ENCODE peak calls at places on chromosome 18, in eight cellular contexts. One of them, this sample, is unnamed.

GRCh38 chr18:50190926-50191325 is 4.0 kb downstream of the MYO5B start:
- DNase-seq in ovary: no peak
- DNase-seq in CD4-positive, alpha-beta memory T cell: no peak
- DNase-seq in A549: no peak
- DNase-seq in GM12891: no peak
- DNase-seq in frontal cortex: no peak
- DNase-seq in activated naive CD8-positive, alpha-beta T cell treated with anti-CD3 and anti-CD28 coated beads, Interleukin-2, amount 10 ng/mL, durations not matched to agents 7 days and 5 days: no peak
- DNase-seq in progenitor cell of endocrine pancreas: no peak
- DNase-seq in this sample: no peak

GRCh38 chr18:66511810-66512209 is 92.1 kb downstream of the CDH19 start:
- DNase-seq in ovary: no peak
- DNase-seq in CD4-positive, alpha-beta memory T cell: no peak
- DNase-seq in A549: no peak
- DNase-seq in GM12891: no peak
- DNase-seq in frontal cortex: no peak
- DNase-seq in activated naive CD8-positive, alpha-beta T cell treated with anti-CD3 and anti-CD28 coated beads, Interleukin-2, amount 10 ng/mL, durations not matched to agents 7 days and 5 days: no peak
- DNase-seq in progenitor cell of endocrine pancreas: no peak
- DNase-seq in this sample: peak

GRCh38 chr18:62637807-62638687 is 77.3 kb upstream of the PHLPP1 start:
- DNase-seq in ovary: no peak
- DNase-seq in CD4-positive, alpha-beta memory T cell: peak
- DNase-seq in A549: peak
- DNase-seq in GM12891: peak
- DNase-seq in frontal cortex: no peak
- DNase-seq in activated naive CD8-positive, alpha-beta T cell treated with anti-CD3 and anti-CD28 coated beads, Interleukin-2, amount 10 ng/mL, durations not matched to agents 7 days and 5 days: peak
- DNase-seq in progenitor cell of endocrine pancreas: no peak
- DNase-seq in this sample: peak

GRCh38 chr18:4589056-4589800 is 134.1 kb upstream of the DLGAP1 start:
- DNase-seq in ovary: no peak
- DNase-seq in CD4-positive, alpha-beta memory T cell: no peak
- DNase-seq in A549: no peak
- DNase-seq in GM12891: no peak
- DNase-seq in frontal cortex: no peak
- DNase-seq in activated naive CD8-positive, alpha-beta T cell treated with anti-CD3 and anti-CD28 coated beads, Interleukin-2, amount 10 ng/mL, durations not matched to agents 7 days and 5 days: no peak
- DNase-seq in progenitor cell of endocrine pancreas: no peak
- DNase-seq in this sample: no peak

GRCh38 chr18:45056907-45057306 is 376.2 kb downstream of the SETBP1 start:
- DNase-seq in ovary: no peak
- DNase-seq in CD4-positive, alpha-beta memory T cell: no peak
- DNase-seq in A549: no peak
- DNase-seq in GM12891: no peak
- DNase-seq in frontal cortex: no peak
- DNase-seq in activated naive CD8-positive, alpha-beta T cell treated with anti-CD3 and anti-CD28 coated beads, Interleukin-2, amount 10 ng/mL, durations not matched to agents 7 days and 5 days: no peak
- DNase-seq in progenitor cell of endocrine pancreas: no peak
- DNase-seq in this sample: peak

GRCh38 chr18:2981212-2981728 is 31.7 kb downstream of the LPIN2 start:
- DNase-seq in ovary: no peak
- DNase-seq in CD4-positive, alpha-beta memory T cell: no peak
- DNase-seq in A549: peak
- DNase-seq in GM12891: no peak
- DNase-seq in frontal cortex: no peak
- DNase-seq in activated naive CD8-positive, alpha-beta T cell treated with anti-CD3 and anti-CD28 coated beads, Interleukin-2, amount 10 ng/mL, durations not matched to agents 7 days and 5 days: no peak
- DNase-seq in progenitor cell of endocrine pancreas: no peak
- DNase-seq in this sample: peak

GRCh38 chr18:22871809-22872525 is 61.2 kb upstream of the RBBP8 start:
- DNase-seq in ovary: no peak
- DNase-seq in CD4-positive, alpha-beta memory T cell: no peak
- DNase-seq in A549: no peak
- DNase-seq in GM12891: no peak
- DNase-seq in frontal cortex: no peak
- DNase-seq in activated naive CD8-positive, alpha-beta T cell treated with anti-CD3 and anti-CD28 coated beads, Interleukin-2, amount 10 ng/mL, durations not matched to agents 7 days and 5 days: no peak
- DNase-seq in progenitor cell of endocrine pancreas: no peak
- DNase-seq in this sample: peak

GRCh38 chr18:13222371-13223281 is 4.1 kb downstream of the LDLRAD4 start:
- DNase-seq in ovary: peak
- DNase-seq in CD4-positive, alpha-beta memory T cell: no peak
- DNase-seq in A549: no peak
- DNase-seq in GM12891: no peak
- DNase-seq in frontal cortex: no peak
- DNase-seq in activated naive CD8-positive, alpha-beta T cell treated with anti-CD3 and anti-CD28 coated beads, Interleukin-2, amount 10 ng/mL, durations not matched to agents 7 days and 5 days: no peak
- DNase-seq in progenitor cell of endocrine pancreas: no peak
- DNase-seq in this sample: no peak

GRCh38 chr18:66872277-66872676 is 268.4 kb upstream of the CDH19 start:
- DNase-seq in ovary: no peak
- DNase-seq in CD4-positive, alpha-beta memory T cell: no peak
- DNase-seq in A549: no peak
- DNase-seq in GM12891: no peak
- DNase-seq in frontal cortex: no peak
- DNase-seq in activated naive CD8-positive, alpha-beta T cell treated with anti-CD3 and anti-CD28 coated beads, Interleukin-2, amount 10 ng/mL, durations not matched to agents 7 days and 5 days: no peak
- DNase-seq in progenitor cell of endocrine pancreas: no peak
- DNase-seq in this sample: peak

GRCh38 chr18:25974630-25975077 is 115.8 kb downstream of the SS18 start:
- DNase-seq in ovary: no peak
- DNase-seq in CD4-positive, alpha-beta memory T cell: no peak
- DNase-seq in A549: no peak
- DNase-seq in GM12891: no peak
- DNase-seq in frontal cortex: no peak
- DNase-seq in activated naive CD8-positive, alpha-beta T cell treated with anti-CD3 and anti-CD28 coated beads, Interleukin-2, amount 10 ng/mL, durations not matched to agents 7 days and 5 days: no peak
- DNase-seq in progenitor cell of endocrine pancreas: no peak
- DNase-seq in this sample: peak

GRCh38 chr18:78699516-78699915 is 280.1 kb upstream of the SALL3 start:
- DNase-seq in ovary: no peak
- DNase-seq in CD4-positive, alpha-beta memory T cell: no peak
- DNase-seq in A549: no peak
- DNase-seq in GM12891: no peak
- DNase-seq in frontal cortex: no peak
- DNase-seq in activated naive CD8-positive, alpha-beta T cell treated with anti-CD3 and anti-CD28 coated beads, Interleukin-2, amount 10 ng/mL, durations not matched to agents 7 days and 5 days: no peak
- DNase-seq in progenitor cell of endocrine pancreas: no peak
- DNase-seq in this sample: no peak

GRCh38 chr18:63132819-63133200 is 186.8 kb downstream of the BCL2 start:
- DNase-seq in ovary: no peak
- DNase-seq in CD4-positive, alpha-beta memory T cell: no peak
- DNase-seq in A549: no peak
- DNase-seq in GM12891: no peak
- DNase-seq in frontal cortex: no peak
- DNase-seq in activated naive CD8-positive, alpha-beta T cell treated with anti-CD3 and anti-CD28 coated beads, Interleukin-2, amount 10 ng/mL, durations not matched to agents 7 days and 5 days: no peak
- DNase-seq in progenitor cell of endocrine pancreas: no peak
- DNase-seq in this sample: no peak

GRCh38 chr18:68984342-68984741 is 186.5 kb downstream of the CCDC102B start:
- DNase-seq in ovary: no peak
- DNase-seq in CD4-positive, alpha-beta memory T cell: no peak
- DNase-seq in A549: no peak
- DNase-seq in GM12891: no peak
- DNase-seq in frontal cortex: no peak
- DNase-seq in activated naive CD8-positive, alpha-beta T cell treated with anti-CD3 and anti-CD28 coated beads, Interleukin-2, amount 10 ng/mL, durations not matched to agents 7 days and 5 days: no peak
- DNase-seq in progenitor cell of endocrine pancreas: no peak
- DNase-seq in this sample: no peak

GRCh38 chr18:44602380-44602779 is 78.3 kb upstream of the SETBP1 start:
- DNase-seq in ovary: no peak
- DNase-seq in CD4-positive, alpha-beta memory T cell: no peak
- DNase-seq in A549: no peak
- DNase-seq in GM12891: no peak
- DNase-seq in frontal cortex: no peak
- DNase-seq in activated naive CD8-positive, alpha-beta T cell treated with anti-CD3 and anti-CD28 coated beads, Interleukin-2, amount 10 ng/mL, durations not matched to agents 7 days and 5 days: no peak
- DNase-seq in progenitor cell of endocrine pancreas: no peak
- DNase-seq in this sample: no peak

GRCh38 chr18:48915621-48916425 is 34.9 kb downstream of the SMAD7 start:
- DNase-seq in ovary: no peak
- DNase-seq in CD4-positive, alpha-beta memory T cell: no peak
- DNase-seq in A549: no peak
- DNase-seq in GM12891: no peak
- DNase-seq in frontal cortex: no peak
- DNase-seq in activated naive CD8-positive, alpha-beta T cell treated with anti-CD3 and anti-CD28 coated beads, Interleukin-2, amount 10 ng/mL, durations not matched to agents 7 days and 5 days: peak
- DNase-seq in progenitor cell of endocrine pancreas: no peak
- DNase-seq in this sample: peak

GRCh38 chr18:73893879-73894278 is 253.8 kb downstream of the FBXO15 start:
- DNase-seq in ovary: no peak
- DNase-seq in CD4-positive, alpha-beta memory T cell: no peak
- DNase-seq in A549: no peak
- DNase-seq in GM12891: no peak
- DNase-seq in frontal cortex: no peak
- DNase-seq in activated naive CD8-positive, alpha-beta T cell treated with anti-CD3 and anti-CD28 coated beads, Interleukin-2, amount 10 ng/mL, durations not matched to agents 7 days and 5 days: no peak
- DNase-seq in progenitor cell of endocrine pancreas: no peak
- DNase-seq in this sample: no peak

GRCh38 chr18:32577561-32577960 is 106.9 kb upstream of the GAREM1 start:
- DNase-seq in ovary: no peak
- DNase-seq in CD4-positive, alpha-beta memory T cell: no peak
- DNase-seq in A549: no peak
- DNase-seq in GM12891: no peak
- DNase-seq in frontal cortex: no peak
- DNase-seq in activated naive CD8-positive, alpha-beta T cell treated with anti-CD3 and anti-CD28 coated beads, Interleukin-2, amount 10 ng/mL, durations not matched to agents 7 days and 5 days: no peak
- DNase-seq in progenitor cell of endocrine pancreas: no peak
- DNase-seq in this sample: no peak

GRCh38 chr18:23856466-23857175 is 157.9 kb upstream of the TTC39C start:
- DNase-seq in ovary: no peak
- DNase-seq in CD4-positive, alpha-beta memory T cell: no peak
- DNase-seq in A549: no peak
- DNase-seq in GM12891: no peak
- DNase-seq in frontal cortex: no peak
- DNase-seq in activated naive CD8-positive, alpha-beta T cell treated with anti-CD3 and anti-CD28 coated beads, Interleukin-2, amount 10 ng/mL, durations not matched to agents 7 days and 5 days: no peak
- DNase-seq in progenitor cell of endocrine pancreas: no peak
- DNase-seq in this sample: no peak

GRCh38 chr18:75167759-75168211 is 41.2 kb downstream of the PTGR3 start:
- DNase-seq in ovary: no peak
- DNase-seq in CD4-positive, alpha-beta memory T cell: no peak
- DNase-seq in A549: no peak
- DNase-seq in GM12891: no peak
- DNase-seq in frontal cortex: no peak
- DNase-seq in activated naive CD8-positive, alpha-beta T cell treated with anti-CD3 and anti-CD28 coated beads, Interleukin-2, amount 10 ng/mL, durations not matched to agents 7 days and 5 days: no peak
- DNase-seq in progenitor cell of endocrine pancreas: no peak
- DNase-seq in this sample: no peak

GRCh38 chr18:48028716-48029115 is 98.3 kb upstream of the SMAD2 start:
- DNase-seq in ovary: no peak
- DNase-seq in CD4-positive, alpha-beta memory T cell: no peak
- DNase-seq in A549: no peak
- DNase-seq in GM12891: no peak
- DNase-seq in frontal cortex: no peak
- DNase-seq in activated naive CD8-positive, alpha-beta T cell treated with anti-CD3 and anti-CD28 coated beads, Interleukin-2, amount 10 ng/mL, durations not matched to agents 7 days and 5 days: no peak
- DNase-seq in progenitor cell of endocrine pancreas: no peak
- DNase-seq in this sample: no peak

GRCh38 chr18:2716394-2717326 is 61.1 kb downstream of the SMCHD1 start:
- DNase-seq in ovary: no peak
- DNase-seq in CD4-positive, alpha-beta memory T cell: no peak
- DNase-seq in A549: no peak
- DNase-seq in GM12891: no peak
- DNase-seq in frontal cortex: no peak
- DNase-seq in activated naive CD8-positive, alpha-beta T cell treated with anti-CD3 and anti-CD28 coated beads, Interleukin-2, amount 10 ng/mL, durations not matched to agents 7 days and 5 days: no peak
- DNase-seq in progenitor cell of endocrine pancreas: no peak
- DNase-seq in this sample: no peak

GRCh38 chr18:76377359-76377756 is 117.7 kb downstream of the ZNF516 start:
- DNase-seq in ovary: no peak
- DNase-seq in CD4-positive, alpha-beta memory T cell: no peak
- DNase-seq in A549: no peak
- DNase-seq in GM12891: no peak
- DNase-seq in frontal cortex: no peak
- DNase-seq in activated naive CD8-positive, alpha-beta T cell treated with anti-CD3 and anti-CD28 coated beads, Interleukin-2, amount 10 ng/mL, durations not matched to agents 7 days and 5 days: no peak
- DNase-seq in progenitor cell of endocrine pancreas: no peak
- DNase-seq in this sample: no peak

GRCh38 chr18:52979888-52980287 is 639.9 kb downstream of the DCC start:
- DNase-seq in ovary: no peak
- DNase-seq in CD4-positive, alpha-beta memory T cell: no peak
- DNase-seq in A549: no peak
- DNase-seq in GM12891: no peak
- DNase-seq in frontal cortex: no peak
- DNase-seq in activated naive CD8-positive, alpha-beta T cell treated with anti-CD3 and anti-CD28 coated beads, Interleukin-2, amount 10 ng/mL, durations not matched to agents 7 days and 5 days: no peak
- DNase-seq in progenitor cell of endocrine pancreas: no peak
- DNase-seq in this sample: no peak

GRCh38 chr18:4636957-4637356 is 181.8 kb upstream of the DLGAP1 start:
- DNase-seq in ovary: no peak
- DNase-seq in CD4-positive, alpha-beta memory T cell: no peak
- DNase-seq in A549: no peak
- DNase-seq in GM12891: no peak
- DNase-seq in frontal cortex: no peak
- DNase-seq in activated naive CD8-positive, alpha-beta T cell treated with anti-CD3 and anti-CD28 coated beads, Interleukin-2, amount 10 ng/mL, durations not matched to agents 7 days and 5 days: no peak
- DNase-seq in progenitor cell of endocrine pancreas: no peak
- DNase-seq in this sample: no peak

GRCh38 chr18:78999939-79000338 is 20.3 kb downstream of the SALL3 start:
- DNase-seq in ovary: no peak
- DNase-seq in CD4-positive, alpha-beta memory T cell: no peak
- DNase-seq in A549: no peak
- DNase-seq in GM12891: no peak
- DNase-seq in frontal cortex: no peak
- DNase-seq in activated naive CD8-positive, alpha-beta T cell treated with anti-CD3 and anti-CD28 coated beads, Interleukin-2, amount 10 ng/mL, durations not matched to agents 7 days and 5 days: no peak
- DNase-seq in progenitor cell of endocrine pancreas: no peak
- DNase-seq in this sample: no peak